ENCODE peak calls at places on chromosome 1, in eight cellular contexts. R, X, L, J, A, Z, V and K are unnamed samples.

GRCh38 chr1:231512147-231512698 is 16.2 kb upstream of the TSNAX start:
- DNase-seq in R (no peak), X (no peak), L (no peak), J (peak; percentile 48), A (no peak), Z (no peak), V (no peak), K (peak; percentile 67)

GRCh38 chr1:237093706-237094105 is 51.7 kb downstream of the RYR2 start:
- DNase-seq in R (no peak), X (no peak), L (no peak), J (no peak), A (no peak), Z (no peak), V (no peak), K (no peak)

GRCh38 chr1:30187413-30188023 is 535.9 kb downstream of the MATN1 start:
- DNase-seq in R (no peak), X (no peak), L (no peak), J (no peak), A (no peak), Z (no peak), V (no peak), K (no peak)

GRCh38 chr1:30657131-30658013 is 66.0 kb downstream of the MATN1 start:
- DNase-seq in R (no peak), X (no peak), L (no peak), J (no peak), A (no peak), Z (no peak), V (peak; percentile 74), K (no peak)

GRCh38 chr1:6554031-6554906 is at the start of gene NOL9:
- DNase-seq in R (peak; percentile 90), X (peak; percentile 78), L (peak; percentile 95), J (peak; percentile 92), A (peak; percentile 86), Z (peak; percentile 76), V (peak; percentile 98), K (peak; percentile 66)

GRCh38 chr1:32695098-32695904 is 7.3 kb downstream of the SYNC start:
- DNase-seq in R (peak; percentile 89), X (no peak), L (no peak), J (peak; percentile 93), A (no peak), Z (no peak), V (peak; percentile 89), K (no peak)

GRCh38 chr1:116150368-116150767 is 39.2 kb downstream of the MAB21L3 start:
- DNase-seq in R (no peak), X (no peak), L (no peak), J (no peak), A (no peak), Z (no peak), V (no peak), K (no peak)

GRCh38 chr1:98112631-98113030 is 191.8 kb upstream of the DPYD start:
- DNase-seq in R (no peak), X (no peak), L (no peak), J (peak; percentile 50), A (no peak), Z (no peak), V (no peak), K (no peak)

GRCh38 chr1:1307261-1307907 is 346 bp downstream of the ACAP3 start:
- DNase-seq in R (no peak), X (no peak), L (no peak), J (peak; percentile 46), A (no peak), Z (no peak), V (no peak), K (no peak)

GRCh38 chr1:150268706-150269403 is at the start of gene APH1A:
- DNase-seq in R (peak; percentile 98), X (peak; percentile 83), L (peak; percentile 96), J (peak; percentile 97), A (peak; percentile 98), Z (peak; percentile 91), V (peak; percentile 99), K (peak; percentile 91)

GRCh38 chr1:200949626-200950025 is 54.9 kb downstream of the INAVA start:
- DNase-seq in R (no peak), X (no peak), L (no peak), J (no peak), A (no peak), Z (no peak), V (no peak), K (no peak)

GRCh38 chr1:114152211-114153050 is 1.2 kb downstream of the SYT6 start:
- DNase-seq in R (no peak), X (no peak), L (no peak), J (peak; percentile 43), A (no peak), Z (no peak), V (peak; percentile 80), K (peak; percentile 9)

GRCh38 chr1:8373547-8374270 is 55.8 kb downstream of the SLC45A1 start:
- DNase-seq in R (peak; percentile 90), X (no peak), L (no peak), J (peak; percentile 86), A (peak; percentile 65), Z (no peak), V (peak; percentile 87), K (peak; percentile 71)

GRCh38 chr1:155039308-155039669 is 5.7 kb downstream of the DCST1 start:
- DNase-seq in R (no peak), X (no peak), L (no peak), J (no peak), A (no peak), Z (no peak), V (peak; percentile 57), K (no peak)

GRCh38 chr1:46166521-46167462 is 8.1 kb upstream of the TSPAN1 start:
- DNase-seq in R (peak; percentile 80), X (no peak), L (peak; percentile 37), J (no peak), A (no peak), Z (no peak), V (peak; percentile 86), K (no peak)

GRCh38 chr1:21457654-21458053 is 17.7 kb downstream of the NBPF3 start:
- DNase-seq in R (no peak), X (no peak), L (no peak), J (no peak), A (no peak), Z (no peak), V (no peak), K (no peak)